ENCODE peak calls at places on chromosomes 1 and 21, in five cellular contexts. One of them, this sample, is unnamed.

GRCh38 chr1:234507089-234507488 is 28.1 kb upstream of the TARBP1 start:
- DNase-seq in uterus: no peak
- DNase-seq in G401: no peak
- DNase-seq in COR-L47: no peak
- DNase-seq in amniotic epithelial cell: no peak
- DNase-seq in this sample: no peak

GRCh38 chr1:238469146-238469601 is 578.5 kb upstream of the ZP4 start:
- DNase-seq in uterus: no peak
- DNase-seq in amniotic epithelial cell: peak
- DNase-seq in G401: no peak
- DNase-seq in COR-L47: no peak
- DNase-seq in this sample: no peak

GRCh38 chr1:180053594-180054567 is 99.3 kb downstream of the CEP350 start:
- DNase-seq in uterus: no peak
- DNase-seq in COR-L47: no peak
- DNase-seq in amniotic epithelial cell: peak
- DNase-seq in G401: no peak
- DNase-seq in this sample: no peak

GRCh38 chr1:91011726-91012125 is 10.1 kb downstream of the ZNF644 start:
- DNase-seq in uterus: no peak
- DNase-seq in COR-L47: no peak
- DNase-seq in amniotic epithelial cell: no peak
- DNase-seq in G401: peak
- DNase-seq in this sample: no peak

GRCh38 chr1:3275471-3276340 is 178.8 kb upstream of the ARHGEF16 start:
- DNase-seq in uterus: no peak
- DNase-seq in amniotic epithelial cell: no peak
- DNase-seq in G401: no peak
- DNase-seq in COR-L47: no peak
- DNase-seq in this sample: no peak

GRCh38 chr1:188700116-188700515 is 1777.5 kb downstream of the BRINP3 start:
- DNase-seq in amniotic epithelial cell: no peak
- DNase-seq in COR-L47: no peak
- DNase-seq in uterus: no peak
- DNase-seq in G401: no peak
- DNase-seq in this sample: no peak

GRCh38 chr1:17199267-17200044 is 5.5 kb upstream of the PADI1 start:
- DNase-seq in uterus: no peak
- DNase-seq in amniotic epithelial cell: no peak
- DNase-seq in G401: no peak
- DNase-seq in COR-L47: no peak
- DNase-seq in this sample: no peak

GRCh38 chr1:218886472-218886871 is 287.2 kb upstream of the LYPLAL1 start:
- DNase-seq in COR-L47: no peak
- DNase-seq in amniotic epithelial cell: no peak
- DNase-seq in G401: peak
- DNase-seq in uterus: peak
- DNase-seq in this sample: no peak

GRCh38 chr21:42063578-42064521 is 7.3 kb upstream of the UMODL1 start:
- DNase-seq in uterus: no peak
- DNase-seq in COR-L47: no peak
- DNase-seq in G401: no peak
- DNase-seq in amniotic epithelial cell: no peak
- DNase-seq in this sample: peak

GRCh38 chr21:18782721-18783120 is 379.1 kb upstream of the TMPRSS15 start:
- DNase-seq in COR-L47: no peak
- DNase-seq in G401: no peak
- DNase-seq in uterus: no peak
- DNase-seq in amniotic epithelial cell: peak
- DNase-seq in this sample: no peak

GRCh38 chr1:238177960-238178359 is 287.2 kb upstream of the ZP4 start:
- DNase-seq in G401: no peak
- DNase-seq in COR-L47: no peak
- DNase-seq in uterus: no peak
- DNase-seq in amniotic epithelial cell: no peak
- DNase-seq in this sample: no peak

GRCh38 chr1:52426391-52426790 is 22.0 kb downstream of the PRPF38A start:
- DNase-seq in COR-L47: no peak
- DNase-seq in G401: no peak
- DNase-seq in amniotic epithelial cell: no peak
- DNase-seq in uterus: no peak
- DNase-seq in this sample: no peak

GRCh38 chr1:93638981-93639380 is 42.7 kb downstream of the BCAR3 start:
- DNase-seq in amniotic epithelial cell: no peak
- DNase-seq in uterus: no peak
- DNase-seq in G401: no peak
- DNase-seq in COR-L47: no peak
- DNase-seq in this sample: no peak

GRCh38 chr1:97304366-97304765 is 582.8 kb downstream of the PTBP2 start:
- DNase-seq in amniotic epithelial cell: peak
- DNase-seq in COR-L47: no peak
- DNase-seq in uterus: no peak
- DNase-seq in G401: no peak
- DNase-seq in this sample: peak

GRCh38 chr1:32263744-32264143 is 12.7 kb downstream of the LCK start:
- DNase-seq in G401: no peak
- DNase-seq in amniotic epithelial cell: no peak
- DNase-seq in uterus: no peak
- DNase-seq in COR-L47: no peak
- DNase-seq in this sample: no peak

GRCh38 chr21:30194701-30195299 is 21.1 kb downstream of the CLDN8 start:
- DNase-seq in amniotic epithelial cell: no peak
- DNase-seq in COR-L47: peak
- DNase-seq in G401: no peak
- DNase-seq in uterus: no peak
- DNase-seq in this sample: peak

GRCh38 chr1:109627692-109628399 is 8.2 kb downstream of the AMPD2 start:
- DNase-seq in amniotic epithelial cell: no peak
- DNase-seq in G401: no peak
- DNase-seq in uterus: no peak
- DNase-seq in COR-L47: no peak
- DNase-seq in this sample: no peak

GRCh38 chr1:202023033-202023433 is 12.6 kb downstream of the ELF3 start:
- DNase-seq in G401: peak
- DNase-seq in uterus: no peak
- DNase-seq in amniotic epithelial cell: no peak
- DNase-seq in COR-L47: peak
- DNase-seq in this sample: no peak

GRCh38 chr1:228334954-228335353 is 71.7 kb downstream of the TRIM11 start:
- DNase-seq in G401: peak
- DNase-seq in amniotic epithelial cell: no peak
- DNase-seq in uterus: no peak
- DNase-seq in COR-L47: no peak
- DNase-seq in this sample: no peak

GRCh38 chr1:152309955-152310354 is 15.1 kb downstream of the FLG start:
- DNase-seq in uterus: no peak
- DNase-seq in amniotic epithelial cell: no peak
- DNase-seq in G401: no peak
- DNase-seq in COR-L47: no peak
- DNase-seq in this sample: no peak

GRCh38 chr1:227541796-227542152 is 21.6 kb upstream of the ZNF678 start:
- DNase-seq in G401: no peak
- DNase-seq in amniotic epithelial cell: no peak
- DNase-seq in uterus: no peak
- DNase-seq in COR-L47: no peak
- DNase-seq in this sample: peak

GRCh38 chr21:45699251-45699942 is 55.9 kb downstream of the PCBP3 start:
- DNase-seq in uterus: no peak
- DNase-seq in COR-L47: no peak
- DNase-seq in G401: no peak
- DNase-seq in amniotic epithelial cell: no peak
- DNase-seq in this sample: no peak

GRCh38 chr1:26536521-26536920 is 7.0 kb downstream of the RPS6KA1 start:
- DNase-seq in amniotic epithelial cell: no peak
- DNase-seq in COR-L47: no peak
- DNase-seq in uterus: no peak
- DNase-seq in G401: no peak
- DNase-seq in this sample: no peak

GRCh38 chr21:39669485-39669884 is 56.7 kb downstream of the B3GALT5 start:
- DNase-seq in uterus: no peak
- DNase-seq in G401: no peak
- DNase-seq in amniotic epithelial cell: no peak
- DNase-seq in COR-L47: no peak
- DNase-seq in this sample: no peak

GRCh38 chr1:109272021-109272799 is 10.7 kb downstream of the PSRC1 start:
- DNase-seq in uterus: peak
- DNase-seq in amniotic epithelial cell: no peak
- DNase-seq in COR-L47: no peak
- DNase-seq in G401: no peak
- DNase-seq in this sample: no peak

This sample was measured in NCI-H82.